ENCODE peak calls at places on chromosomes 13 and 19, in eight cellular contexts. H is AG04450; G is dorsolateral prefrontal cortex; Y is CD8-positive, alpha-beta T cell; K is progenitor cell of endocrine pancreas; T is brain microvascular endothelial cell; R is cardiac muscle cell; X is mammary epithelial cell. C is an unnamed sample.

GRCh38 chr19:17909017-17909732 is 23.6 kb upstream of the CCDC124 start:
- DNase-seq in H (no peak), G (no peak), Y (no peak), K (no peak), T (no peak), R (no peak), X (peak; percentile 56), C (no peak)

GRCh38 chr13:83879431-83880171 is 2.7 kb downstream of the SLITRK1 start:
- DNase-seq in H (no peak), G (peak; percentile 62), Y (no peak), K (no peak), T (no peak), R (peak; percentile 5), X (peak; percentile 16), C (no peak)

GRCh38 chr19:45003485-45003884 is 2.2 kb downstream of the RELB start:
- DNase-seq in H (no peak), G (no peak), Y (no peak), K (no peak), T (no peak), R (no peak), X (no peak), C (no peak)

GRCh38 chr13:77831870-77832269 is 86.8 kb downstream of the EDNRB start:
- DNase-seq in H (no peak), G (no peak), Y (no peak), K (no peak), T (no peak), R (no peak), X (no peak), C (no peak)

GRCh38 chr19:13089139-13089856 is 13.4 kb downstream of the LYL1 start:
- DNase-seq in H (no peak), G (no peak), Y (no peak), K (no peak), T (no peak), R (no peak), X (no peak), C (no peak)

GRCh38 chr13:45068036-45069001 is 52.0 kb upstream of the GTF2F2 start:
- DNase-seq in H (no peak), G (no peak), Y (no peak), K (no peak), T (no peak), R (no peak), X (no peak), C (no peak)

GRCh38 chr19:42254083-42254849 is 662 bp downstream of the ERF start:
- DNase-seq in H (no peak), G (peak; percentile 80), Y (peak; percentile 84), K (peak; percentile 62), T (no peak), R (peak; percentile 66), X (peak; percentile 51), C (peak; percentile 67)

GRCh38 chr19:6038634-6039405 is 60.9 kb upstream of the RANBP3 start:
- DNase-seq in H (no peak), G (no peak), Y (peak; percentile 5), K (no peak), T (no peak), R (no peak), X (no peak), C (no peak)

GRCh38 chr13:33186851-33187250 is 98.7 kb downstream of the STARD13 start:
- DNase-seq in H (no peak), G (no peak), Y (no peak), K (no peak), T (peak; percentile 89), R (peak; percentile 78), X (no peak), C (no peak)

GRCh38 chr13:61144834-61145593 is 270.6 kb downstream of the PCDH20 start:
- DNase-seq in H (no peak), G (no peak), Y (no peak), K (no peak), T (no peak), R (no peak), X (no peak), C (no peak)

GRCh38 chr19:45663800-45664199 is 4.2 kb upstream of the GIPR start:
- DNase-seq in H (no peak), G (no peak), Y (no peak), K (no peak), T (no peak), R (no peak), X (no peak), C (no peak)

GRCh38 chr13:23923031-23923430 is 25.7 kb upstream of the C1QTNF9B start:
- DNase-seq in H (no peak), G (no peak), Y (no peak), K (no peak), T (no peak), R (no peak), X (no peak), C (no peak)

GRCh38 chr19:31256601-31256990 is 92.6 kb downstream of the TSHZ3 start:
- DNase-seq in H (no peak), G (no peak), Y (no peak), K (no peak), T (no peak), R (no peak), X (no peak), C (no peak)

GRCh38 chr13:54317722-54318121 is 1289.1 kb downstream of the OLFM4 start:
- DNase-seq in H (no peak), G (no peak), Y (no peak), K (no peak), T (no peak), R (no peak), X (no peak), C (no peak)

GRCh38 chr13:42318570-42318969 is 46.6 kb downstream of the AKAP11 start:
- DNase-seq in H (no peak), G (no peak), Y (no peak), K (no peak), T (no peak), R (no peak), X (peak; percentile 18), C (no peak)

GRCh38 chr19:12938536-12939291 is at the start of gene CALR:
- DNase-seq in H (no peak), G (no peak), Y (no peak), K (no peak), T (no peak), R (peak; percentile 45), X (peak; percentile 40), C (no peak)

GRCh38 chr13:44107357-44108121 is 227.8 kb downstream of the LACC1 start:
- DNase-seq in H (no peak), G (no peak), Y (no peak), K (no peak), T (no peak), R (no peak), X (peak; percentile 38), C (no peak)

GRCh38 chr19:39112338-39112890 is 13.2 kb upstream of the PAK4 start:
- DNase-seq in H (no peak), G (no peak), Y (no peak), K (no peak), T (no peak), R (no peak), X (peak; percentile 92), C (no peak)

GRCh38 chr13:113027566-113027965 is 58.6 kb downstream of the MCF2L start:
- DNase-seq in H (no peak), G (no peak), Y (no peak), K (no peak), T (no peak), R (no peak), X (no peak), C (no peak)

GRCh38 chr19:30856376-30856775 is 484.2 kb downstream of the ZNF536 start:
- DNase-seq in H (no peak), G (no peak), Y (no peak), K (no peak), T (no peak), R (no peak), X (no peak), C (no peak)

GRCh38 chr19:3098515-3099346 is 4.6 kb downstream of the GNA11 start:
- DNase-seq in H (no peak), G (no peak), Y (no peak), K (no peak), T (no peak), R (peak; percentile 26), X (peak; percentile 46), C (no peak)

GRCh38 chr13:20911037-20911436 is 8.5 kb upstream of the XPO4 start:
- DNase-seq in H (no peak), G (no peak), Y (peak; percentile 7), K (no peak), T (no peak), R (no peak), X (no peak), C (no peak)

GRCh38 chr13:88217372-88217771 is 546.2 kb downstream of the SLITRK5 start:
- DNase-seq in H (no peak), G (no peak), Y (no peak), K (no peak), T (no peak), R (no peak), X (no peak), C (no peak)

GRCh38 chr13:31699650-31700049 is 39.7 kb upstream of the RXFP2 start:
- DNase-seq in H (no peak), G (no peak), Y (no peak), K (no peak), T (no peak), R (peak; percentile 43), X (no peak), C (peak; percentile 5)
- TF ChIP-seq CTCF in H (peak; percentile 26), G (no peak), Y (no peak), K (peak; percentile 45), T (peak; percentile 56), R (peak; percentile 48), X (no peak), C (peak; percentile 17)

GRCh38 chr13:111924676-111925075 is 142.3 kb upstream of the SOX1 start:
- DNase-seq in H (no peak), G (no peak), Y (no peak), K (no peak), T (no peak), R (no peak), X (no peak), C (no peak)

GRCh38 chr13:111926501-111927180 is 140.3 kb upstream of the SOX1 start:
- DNase-seq in H (no peak), G (no peak), Y (no peak), K (no peak), T (no peak), R (no peak), X (no peak), C (no peak)

GRCh38 chr13:111927181-111927540 is 139.8 kb upstream of the SOX1 start:
- DNase-seq in H (no peak), G (no peak), Y (no peak), K (no peak), T (no peak), R (no peak), X (no peak), C (no peak)

GRCh38 chr13:111925146-111925875 is 141.6 kb upstream of the SOX1 start:
- DNase-seq in H (no peak), G (no peak), Y (no peak), K (no peak), T (no peak), R (no peak), X (no peak), C (no peak)

GRCh38 chr13:111929036-111929616 is 137.8 kb upstream of the SOX1 start:
- DNase-seq in H (no peak), G (no peak), Y (no peak), K (no peak), T (no peak), R (no peak), X (no peak), C (no peak)
- TF ChIP-seq CTCF in H (no peak), G (no peak), Y (no peak), K (no peak), T (no peak), R (no peak), X (no peak), C (peak; percentile 20)

GRCh38 chr19:29779921-29780320 is 31.9 kb upstream of the CCNE1 start:
- DNase-seq in H (no peak), G (no peak), Y (no peak), K (no peak), T (no peak), R (no peak), X (no peak), C (no peak)
- TF ChIP-seq CTCF in H (no peak), G (no peak), Y (no peak), K (peak; percentile 14), T (no peak), R (no peak), X (no peak), C (no peak)

GRCh38 chr19:10270616-10271394 is at the start of gene ICAM1:
- DNase-seq in H (no peak), G (no peak), Y (peak; percentile 80), K (no peak), T (peak; percentile 39), R (peak; percentile 95), X (peak; percentile 33), C (no peak)
- TF ChIP-seq CTCF in H (no peak), G (no peak), Y (peak; percentile 24), K (no peak), T (no peak), R (no peak), X (no peak), C (peak; percentile 23)